ENCODE peak calls at places on chromosomes 13 and 19, in ten cellular contexts. One of them, this sample, is unnamed.

GRCh38 chr19:40229484-40229883 is 3.0 kb upstream of the CCNP start:
- DNase-seq in colonic mucosa: no peak
- DNase-seq in WERI-Rb-1: no peak
- DNase-seq in left ventricle myocardium inferior: no peak
- DNase-seq in stomach: no peak
- DNase-seq in H9: no peak
- DNase-seq in Peyer's patch: no peak
- DNase-seq in kidney: no peak
- DNase-seq in neural progenitor cell: no peak
- DNase-seq in H1: no peak
- DNase-seq in this sample: no peak

GRCh38 chr13:94063096-94063495 is 416.4 kb downstream of the DCT start:
- DNase-seq in H9: no peak
- DNase-seq in stomach: no peak
- DNase-seq in left ventricle myocardium inferior: no peak
- DNase-seq in Peyer's patch: no peak
- DNase-seq in neural progenitor cell: no peak
- DNase-seq in colonic mucosa: no peak
- DNase-seq in H1: no peak
- DNase-seq in WERI-Rb-1: no peak
- DNase-seq in kidney: no peak
- DNase-seq in this sample: no peak

GRCh38 chr19:19460258-19460731 is 54.8 kb downstream of the GATAD2A start:
- DNase-seq in H1: no peak
- DNase-seq in kidney: peak
- DNase-seq in WERI-Rb-1: no peak
- DNase-seq in stomach: no peak
- DNase-seq in H9: no peak
- DNase-seq in left ventricle myocardium inferior: no peak
- DNase-seq in Peyer's patch: no peak
- DNase-seq in neural progenitor cell: no peak
- DNase-seq in colonic mucosa: no peak
- DNase-seq in this sample: no peak

GRCh38 chr19:3554254-3555083 is 2.9 kb downstream of the MFSD12 start:
- DNase-seq in WERI-Rb-1: no peak
- DNase-seq in H9: no peak
- DNase-seq in stomach: no peak
- DNase-seq in neural progenitor cell: no peak
- DNase-seq in left ventricle myocardium inferior: no peak
- DNase-seq in H1: no peak
- DNase-seq in colonic mucosa: no peak
- DNase-seq in kidney: no peak
- DNase-seq in Peyer's patch: no peak
- DNase-seq in this sample: no peak

GRCh38 chr19:17762505-17763229 is 11.4 kb downstream of the FCHO1 start:
- DNase-seq in kidney: no peak
- DNase-seq in stomach: no peak
- DNase-seq in H1: peak
- DNase-seq in left ventricle myocardium inferior: no peak
- DNase-seq in neural progenitor cell: peak
- DNase-seq in colonic mucosa: peak
- DNase-seq in WERI-Rb-1: peak
- DNase-seq in Peyer's patch: no peak
- DNase-seq in H9: peak
- DNase-seq in this sample: no peak

GRCh38 chr19:17031741-17032140 is 5.1 kb upstream of the CPAMD8 start:
- DNase-seq in neural progenitor cell: no peak
- DNase-seq in left ventricle myocardium inferior: no peak
- DNase-seq in kidney: no peak
- DNase-seq in H1: no peak
- DNase-seq in H9: no peak
- DNase-seq in stomach: no peak
- DNase-seq in Peyer's patch: no peak
- DNase-seq in colonic mucosa: no peak
- DNase-seq in WERI-Rb-1: no peak
- DNase-seq in this sample: no peak

GRCh38 chr19:16143399-16144215 is at the start of gene HSH2D:
- DNase-seq in H9: peak
- DNase-seq in kidney: peak
- DNase-seq in stomach: peak
- DNase-seq in left ventricle myocardium inferior: peak
- DNase-seq in H1: peak
- DNase-seq in neural progenitor cell: no peak
- DNase-seq in Peyer's patch: peak
- DNase-seq in WERI-Rb-1: no peak
- DNase-seq in colonic mucosa: peak
- DNase-seq in this sample: peak

GRCh38 chr13:94583926-94584325 is 12.0 kb downstream of the TGDS start:
- DNase-seq in H1: no peak
- DNase-seq in neural progenitor cell: no peak
- DNase-seq in colonic mucosa: no peak
- DNase-seq in H9: no peak
- DNase-seq in left ventricle myocardium inferior: no peak
- DNase-seq in WERI-Rb-1: no peak
- DNase-seq in Peyer's patch: no peak
- DNase-seq in stomach: no peak
- DNase-seq in kidney: no peak
- DNase-seq in this sample: no peak

GRCh38 chr13:107124730-107125129 is 556.8 kb upstream of the ARGLU1 start:
- DNase-seq in Peyer's patch: no peak
- DNase-seq in colonic mucosa: no peak
- DNase-seq in H1: no peak
- DNase-seq in WERI-Rb-1: no peak
- DNase-seq in left ventricle myocardium inferior: no peak
- DNase-seq in neural progenitor cell: no peak
- DNase-seq in kidney: no peak
- DNase-seq in H9: no peak
- DNase-seq in stomach: no peak
- DNase-seq in this sample: no peak

GRCh38 chr13:107121793-107122192 is 553.9 kb upstream of the ARGLU1 start:
- DNase-seq in WERI-Rb-1: no peak
- DNase-seq in Peyer's patch: no peak
- DNase-seq in neural progenitor cell: no peak
- DNase-seq in colonic mucosa: no peak
- DNase-seq in left ventricle myocardium inferior: no peak
- DNase-seq in H9: no peak
- DNase-seq in H1: no peak
- DNase-seq in stomach: no peak
- DNase-seq in kidney: no peak
- DNase-seq in this sample: no peak

GRCh38 chr13:107124129-107124718 is 556.3 kb upstream of the ARGLU1 start:
- DNase-seq in neural progenitor cell: peak
- DNase-seq in WERI-Rb-1: no peak
- DNase-seq in H1: no peak
- DNase-seq in H9: no peak
- DNase-seq in colonic mucosa: no peak
- DNase-seq in left ventricle myocardium inferior: no peak
- DNase-seq in Peyer's patch: no peak
- DNase-seq in kidney: no peak
- DNase-seq in stomach: no peak
- DNase-seq in this sample: no peak

GRCh38 chr13:107117327-107118012 is 549.5 kb upstream of the ARGLU1 start:
- DNase-seq in stomach: no peak
- DNase-seq in WERI-Rb-1: no peak
- DNase-seq in neural progenitor cell: no peak
- DNase-seq in H1: no peak
- DNase-seq in colonic mucosa: no peak
- DNase-seq in H9: no peak
- DNase-seq in left ventricle myocardium inferior: no peak
- DNase-seq in Peyer's patch: no peak
- DNase-seq in kidney: no peak
- DNase-seq in this sample: no peak

DNA sequence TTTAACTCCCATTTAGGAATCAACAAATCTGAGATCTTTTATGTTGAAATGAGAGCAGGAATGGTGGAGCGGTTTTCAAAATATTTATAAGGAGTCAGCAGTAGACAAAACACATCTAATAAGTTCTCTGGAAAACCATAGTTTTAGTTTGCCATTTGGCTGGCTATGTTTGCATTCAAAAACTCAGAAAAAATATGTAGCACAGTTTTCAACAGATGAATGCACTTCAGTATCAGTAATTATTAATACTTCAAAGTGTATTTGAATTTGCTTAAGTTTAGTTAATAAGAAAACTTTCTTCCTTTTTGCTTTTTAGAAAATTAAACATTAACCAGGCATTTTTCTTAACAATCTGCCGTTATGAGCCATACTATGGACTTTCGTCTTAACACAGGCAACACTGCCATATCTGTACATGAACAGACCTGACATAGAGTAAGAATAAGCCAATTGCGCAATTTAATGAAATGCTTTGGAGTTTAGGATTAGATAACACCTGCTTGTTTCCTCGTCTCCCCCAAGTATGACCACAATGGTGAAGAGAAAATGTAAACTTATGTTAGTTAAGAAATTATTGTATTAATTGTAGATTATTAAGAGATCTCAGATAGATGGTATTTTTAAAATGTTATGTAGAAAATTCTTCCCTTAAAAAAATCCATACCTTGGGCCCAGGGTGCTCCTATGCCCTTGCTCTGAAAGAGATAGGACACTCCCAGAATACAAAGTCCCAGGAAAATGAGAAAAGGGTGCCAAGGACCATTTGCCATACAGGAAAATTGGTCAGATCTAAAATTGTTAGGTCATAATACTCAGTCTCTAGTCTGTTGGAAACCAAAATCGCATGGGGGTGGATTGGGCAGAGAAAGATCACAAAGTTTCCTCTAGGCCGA is 552.3 kb upstream of the ARGLU1 start:
- DNase-seq in left ventricle myocardium inferior: no peak
- DNase-seq in H1: no peak
- DNase-seq in Peyer's patch: no peak
- DNase-seq in stomach: no peak
- DNase-seq in neural progenitor cell: no peak
- DNase-seq in WERI-Rb-1: no peak
- DNase-seq in H9: no peak
- DNase-seq in colonic mucosa: no peak
- DNase-seq in kidney: no peak
- DNase-seq in this sample: no peak
- TF ChIP-seq CTCF in left ventricle myocardium inferior: no peak
- TF ChIP-seq CTCF in H1: no peak
- TF ChIP-seq CTCF in Peyer's patch: no peak
- TF ChIP-seq CTCF in stomach: no peak
- TF ChIP-seq CTCF in neural progenitor cell: no peak
- TF ChIP-seq CTCF in WERI-Rb-1: no peak
- TF ChIP-seq CTCF in H9: no peak
- TF ChIP-seq CTCF in colonic mucosa: no peak
- TF ChIP-seq CTCF in kidney: no peak
- TF ChIP-seq CTCF in this sample: no peak

DNA sequence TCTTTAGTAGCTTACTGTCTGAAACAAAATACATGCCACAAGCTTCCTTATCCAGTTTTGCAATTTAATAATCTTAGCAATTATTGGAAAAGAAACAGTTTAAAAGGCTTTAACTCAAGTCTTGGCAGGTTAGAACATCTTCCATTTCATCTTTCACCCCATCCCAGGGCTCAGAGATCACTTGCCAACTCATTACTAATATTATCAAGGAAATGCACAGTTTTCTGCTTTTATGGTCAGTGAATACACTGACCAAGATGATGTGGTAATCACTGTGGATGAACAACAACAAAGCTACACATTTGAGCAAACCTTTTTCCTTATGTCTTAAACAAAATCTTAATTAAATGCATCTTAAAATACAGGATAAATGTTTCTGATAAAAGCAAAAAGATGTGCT is 48.0 kb upstream of the ITM2B start:
- DNase-seq in H9: no peak
- DNase-seq in neural progenitor cell: no peak
- DNase-seq in colonic mucosa: no peak
- DNase-seq in WERI-Rb-1: no peak
- DNase-seq in stomach: no peak
- DNase-seq in kidney: no peak
- DNase-seq in left ventricle myocardium inferior: no peak
- DNase-seq in Peyer's patch: no peak
- DNase-seq in H1: no peak
- DNase-seq in this sample: no peak
- H3K27ac ChIP-seq in H9: no peak
- H3K27ac ChIP-seq in neural progenitor cell: no peak
- H3K27ac ChIP-seq in colonic mucosa: no peak
- H3K27ac ChIP-seq in WERI-Rb-1: no peak
- H3K27ac ChIP-seq in stomach: no peak
- H3K27ac ChIP-seq in kidney: no peak
- H3K27ac ChIP-seq in left ventricle myocardium inferior: no peak
- H3K27ac ChIP-seq in Peyer's patch: peak
- H3K27ac ChIP-seq in H1: no peak
- H3K27ac ChIP-seq in this sample: no peak

GRCh38 chr19:49689133-49690072 is at the start of gene ADM5:
- DNase-seq in H9: peak
- DNase-seq in kidney: no peak
- DNase-seq in neural progenitor cell: peak
- DNase-seq in stomach: peak
- DNase-seq in H1: peak
- DNase-seq in colonic mucosa: peak
- DNase-seq in Peyer's patch: peak
- DNase-seq in left ventricle myocardium inferior: peak
- DNase-seq in WERI-Rb-1: peak
- DNase-seq in this sample: peak
- TF ChIP-seq CTCF in H9: peak
- TF ChIP-seq CTCF in kidney: peak
- TF ChIP-seq CTCF in neural progenitor cell: peak
- TF ChIP-seq CTCF in stomach: peak
- TF ChIP-seq CTCF in H1: peak
- TF ChIP-seq CTCF in colonic mucosa: peak
- TF ChIP-seq CTCF in Peyer's patch: no peak
- TF ChIP-seq CTCF in left ventricle myocardium inferior: peak
- TF ChIP-seq CTCF in WERI-Rb-1: peak
- TF ChIP-seq CTCF in this sample: peak

GRCh38 chr19:11598103-11598483 is 810 bp downstream of the ZNF627 start:
- DNase-seq in colonic mucosa: no peak
- DNase-seq in kidney: no peak
- DNase-seq in left ventricle myocardium inferior: no peak
- DNase-seq in WERI-Rb-1: peak
- DNase-seq in stomach: no peak
- DNase-seq in Peyer's patch: no peak
- DNase-seq in H9: no peak
- DNase-seq in H1: no peak
- DNase-seq in neural progenitor cell: no peak
- DNase-seq in this sample: no peak
- H3K27ac ChIP-seq in colonic mucosa: peak
- H3K27ac ChIP-seq in kidney: peak
- H3K27ac ChIP-seq in left ventricle myocardium inferior: peak
- H3K27ac ChIP-seq in WERI-Rb-1: peak
- H3K27ac ChIP-seq in stomach: peak
- H3K27ac ChIP-seq in Peyer's patch: peak
- H3K27ac ChIP-seq in H9: no peak
- H3K27ac ChIP-seq in H1: peak
- H3K27ac ChIP-seq in neural progenitor cell: peak
- H3K27ac ChIP-seq in this sample: peak

DNA sequence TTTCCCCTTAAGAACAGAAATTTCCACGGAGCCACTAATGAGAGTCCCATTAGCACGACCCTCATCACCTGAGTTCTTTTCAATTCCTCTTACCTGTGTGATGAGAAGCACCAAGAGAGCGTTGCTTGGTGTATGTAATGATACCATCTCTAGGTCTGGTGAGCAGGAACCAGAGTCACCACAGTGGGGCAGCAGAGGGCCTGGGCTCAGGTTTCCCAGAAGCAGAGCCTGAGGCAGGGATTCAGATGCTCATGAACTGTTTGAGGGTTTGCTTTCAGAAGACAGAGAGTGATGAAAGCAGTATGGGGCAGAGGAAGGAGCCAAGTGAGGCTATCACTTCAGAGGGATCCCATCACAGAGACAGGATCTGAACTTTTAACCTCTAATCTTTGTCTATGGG is 3.1 kb upstream of the PTPRH start:
- DNase-seq in WERI-Rb-1: no peak
- DNase-seq in H9: no peak
- DNase-seq in kidney: no peak
- DNase-seq in colonic mucosa: peak
- DNase-seq in Peyer's patch: peak
- DNase-seq in left ventricle myocardium inferior: no peak
- DNase-seq in neural progenitor cell: no peak
- DNase-seq in stomach: no peak
- DNase-seq in H1: no peak
- DNase-seq in this sample: no peak
- TF ChIP-seq CTCF in WERI-Rb-1: peak
- TF ChIP-seq CTCF in H9: peak
- TF ChIP-seq CTCF in kidney: no peak
- TF ChIP-seq CTCF in colonic mucosa: peak
- TF ChIP-seq CTCF in Peyer's patch: no peak
- TF ChIP-seq CTCF in left ventricle myocardium inferior: no peak
- TF ChIP-seq CTCF in neural progenitor cell: peak
- TF ChIP-seq CTCF in stomach: no peak
- TF ChIP-seq CTCF in H1: peak
- TF ChIP-seq CTCF in this sample: no peak